ENCODE peak calls at places on chromosome 14, in six cellular contexts. One of them, this sample, is unnamed.

GRCh38 chr14:74324945-74325361 is 22.2 kb upstream of the ABCD4 start:
- DNase-seq in glutamatergic neuron: no peak
- DNase-seq in stimulated activated CD8-positive, alpha-beta memory T cell treated with anti-CD3 and anti-CD28 coated beads, Interleukin-4, amount 100 ng/mL, for 4 hours: no peak
- DNase-seq in activated CD4-positive, alpha-beta memory T cell treated with anti-CD3 and anti-CD28 coated beads, Interleukin-2, amount 10 ng/mL, durations not matched to agents 7 days and 5 days: no peak
- DNase-seq in smooth muscle cell of the brain vasculature: peak
- DNase-seq in body of pancreas: peak
- DNase-seq in this sample: no peak

GRCh38 chr14:49506650-49507049 is 79.5 kb downstream of the RPS29 start:
- DNase-seq in body of pancreas: no peak
- DNase-seq in stimulated activated CD8-positive, alpha-beta memory T cell treated with anti-CD3 and anti-CD28 coated beads, Interleukin-4, amount 100 ng/mL, for 4 hours: no peak
- DNase-seq in glutamatergic neuron: no peak
- DNase-seq in smooth muscle cell of the brain vasculature: no peak
- DNase-seq in activated CD4-positive, alpha-beta memory T cell treated with anti-CD3 and anti-CD28 coated beads, Interleukin-2, amount 10 ng/mL, durations not matched to agents 7 days and 5 days: no peak
- DNase-seq in this sample: no peak

GRCh38 chr14:54692261-54692861 is 125.4 kb downstream of the SAMD4A start:
- DNase-seq in body of pancreas: no peak
- DNase-seq in stimulated activated CD8-positive, alpha-beta memory T cell treated with anti-CD3 and anti-CD28 coated beads, Interleukin-4, amount 100 ng/mL, for 4 hours: no peak
- DNase-seq in glutamatergic neuron: no peak
- DNase-seq in smooth muscle cell of the brain vasculature: no peak
- DNase-seq in activated CD4-positive, alpha-beta memory T cell treated with anti-CD3 and anti-CD28 coated beads, Interleukin-2, amount 10 ng/mL, durations not matched to agents 7 days and 5 days: no peak
- DNase-seq in this sample: no peak

GRCh38 chr14:90883782-90884181 is 67.6 kb upstream of the TTC7B start:
- DNase-seq in smooth muscle cell of the brain vasculature: no peak
- DNase-seq in activated CD4-positive, alpha-beta memory T cell treated with anti-CD3 and anti-CD28 coated beads, Interleukin-2, amount 10 ng/mL, durations not matched to agents 7 days and 5 days: no peak
- DNase-seq in body of pancreas: no peak
- DNase-seq in stimulated activated CD8-positive, alpha-beta memory T cell treated with anti-CD3 and anti-CD28 coated beads, Interleukin-4, amount 100 ng/mL, for 4 hours: no peak
- DNase-seq in glutamatergic neuron: no peak
- DNase-seq in this sample: no peak

GRCh38 chr14:100874051-100874410 is 29.5 kb downstream of the RTL1 start:
- DNase-seq in stimulated activated CD8-positive, alpha-beta memory T cell treated with anti-CD3 and anti-CD28 coated beads, Interleukin-4, amount 100 ng/mL, for 4 hours: no peak
- DNase-seq in body of pancreas: no peak
- DNase-seq in activated CD4-positive, alpha-beta memory T cell treated with anti-CD3 and anti-CD28 coated beads, Interleukin-2, amount 10 ng/mL, durations not matched to agents 7 days and 5 days: no peak
- DNase-seq in smooth muscle cell of the brain vasculature: no peak
- DNase-seq in glutamatergic neuron: no peak
- DNase-seq in this sample: no peak

GRCh38 chr14:92728781-92729364 is 19.6 kb downstream of the LGMN start:
- DNase-seq in glutamatergic neuron: no peak
- DNase-seq in smooth muscle cell of the brain vasculature: no peak
- DNase-seq in body of pancreas: peak
- DNase-seq in stimulated activated CD8-positive, alpha-beta memory T cell treated with anti-CD3 and anti-CD28 coated beads, Interleukin-4, amount 100 ng/mL, for 4 hours: no peak
- DNase-seq in activated CD4-positive, alpha-beta memory T cell treated with anti-CD3 and anti-CD28 coated beads, Interleukin-2, amount 10 ng/mL, durations not matched to agents 7 days and 5 days: peak
- DNase-seq in this sample: peak

GRCh38 chr14:67566908-67567307 is 33.2 kb downstream of the PIGH start:
- DNase-seq in stimulated activated CD8-positive, alpha-beta memory T cell treated with anti-CD3 and anti-CD28 coated beads, Interleukin-4, amount 100 ng/mL, for 4 hours: no peak
- DNase-seq in smooth muscle cell of the brain vasculature: no peak
- DNase-seq in body of pancreas: no peak
- DNase-seq in glutamatergic neuron: no peak
- DNase-seq in activated CD4-positive, alpha-beta memory T cell treated with anti-CD3 and anti-CD28 coated beads, Interleukin-2, amount 10 ng/mL, durations not matched to agents 7 days and 5 days: no peak
- DNase-seq in this sample: peak

GRCh38 chr14:73295198-73295796 is 58.0 kb downstream of the PAPLN start:
- DNase-seq in smooth muscle cell of the brain vasculature: no peak
- DNase-seq in activated CD4-positive, alpha-beta memory T cell treated with anti-CD3 and anti-CD28 coated beads, Interleukin-2, amount 10 ng/mL, durations not matched to agents 7 days and 5 days: no peak
- DNase-seq in stimulated activated CD8-positive, alpha-beta memory T cell treated with anti-CD3 and anti-CD28 coated beads, Interleukin-4, amount 100 ng/mL, for 4 hours: no peak
- DNase-seq in glutamatergic neuron: no peak
- DNase-seq in body of pancreas: peak
- DNase-seq in this sample: no peak

GRCh38 chr14:75714993-75715392 is 53.9 kb downstream of the TTLL5 start:
- DNase-seq in glutamatergic neuron: no peak
- DNase-seq in stimulated activated CD8-positive, alpha-beta memory T cell treated with anti-CD3 and anti-CD28 coated beads, Interleukin-4, amount 100 ng/mL, for 4 hours: no peak
- DNase-seq in smooth muscle cell of the brain vasculature: no peak
- DNase-seq in body of pancreas: no peak
- DNase-seq in activated CD4-positive, alpha-beta memory T cell treated with anti-CD3 and anti-CD28 coated beads, Interleukin-2, amount 10 ng/mL, durations not matched to agents 7 days and 5 days: no peak
- DNase-seq in this sample: no peak

GRCh38 chr14:74478996-74479635 is 14.0 kb downstream of the NPC2 start:
- DNase-seq in stimulated activated CD8-positive, alpha-beta memory T cell treated with anti-CD3 and anti-CD28 coated beads, Interleukin-4, amount 100 ng/mL, for 4 hours: no peak
- DNase-seq in body of pancreas: no peak
- DNase-seq in glutamatergic neuron: no peak
- DNase-seq in smooth muscle cell of the brain vasculature: no peak
- DNase-seq in activated CD4-positive, alpha-beta memory T cell treated with anti-CD3 and anti-CD28 coated beads, Interleukin-2, amount 10 ng/mL, durations not matched to agents 7 days and 5 days: no peak
- DNase-seq in this sample: no peak

GRCh38 chr14:53391156-53391555 is 238.0 kb upstream of the DDHD1 start:
- DNase-seq in smooth muscle cell of the brain vasculature: no peak
- DNase-seq in body of pancreas: no peak
- DNase-seq in stimulated activated CD8-positive, alpha-beta memory T cell treated with anti-CD3 and anti-CD28 coated beads, Interleukin-4, amount 100 ng/mL, for 4 hours: no peak
- DNase-seq in glutamatergic neuron: no peak
- DNase-seq in activated CD4-positive, alpha-beta memory T cell treated with anti-CD3 and anti-CD28 coated beads, Interleukin-2, amount 10 ng/mL, durations not matched to agents 7 days and 5 days: no peak
- DNase-seq in this sample: no peak

GRCh38 chr14:53740570-53740969 is 216.1 kb downstream of the BMP4 start:
- DNase-seq in stimulated activated CD8-positive, alpha-beta memory T cell treated with anti-CD3 and anti-CD28 coated beads, Interleukin-4, amount 100 ng/mL, for 4 hours: no peak
- DNase-seq in glutamatergic neuron: no peak
- DNase-seq in activated CD4-positive, alpha-beta memory T cell treated with anti-CD3 and anti-CD28 coated beads, Interleukin-2, amount 10 ng/mL, durations not matched to agents 7 days and 5 days: no peak
- DNase-seq in body of pancreas: no peak
- DNase-seq in smooth muscle cell of the brain vasculature: no peak
- DNase-seq in this sample: no peak

GRCh38 chr14:24441904-24442239 is 704 bp downstream of the SDR39U1 start:
- DNase-seq in stimulated activated CD8-positive, alpha-beta memory T cell treated with anti-CD3 and anti-CD28 coated beads, Interleukin-4, amount 100 ng/mL, for 4 hours: no peak
- DNase-seq in activated CD4-positive, alpha-beta memory T cell treated with anti-CD3 and anti-CD28 coated beads, Interleukin-2, amount 10 ng/mL, durations not matched to agents 7 days and 5 days: no peak
- DNase-seq in smooth muscle cell of the brain vasculature: no peak
- DNase-seq in body of pancreas: no peak
- DNase-seq in glutamatergic neuron: no peak
- DNase-seq in this sample: no peak

GRCh38 chr14:92971601-92972180 is 48.7 kb downstream of the CHGA start:
- DNase-seq in body of pancreas: no peak
- DNase-seq in activated CD4-positive, alpha-beta memory T cell treated with anti-CD3 and anti-CD28 coated beads, Interleukin-2, amount 10 ng/mL, durations not matched to agents 7 days and 5 days: no peak
- DNase-seq in glutamatergic neuron: no peak
- DNase-seq in stimulated activated CD8-positive, alpha-beta memory T cell treated with anti-CD3 and anti-CD28 coated beads, Interleukin-4, amount 100 ng/mL, for 4 hours: no peak
- DNase-seq in smooth muscle cell of the brain vasculature: no peak
- DNase-seq in this sample: no peak

GRCh38 chr14:92991536-92991935 is 68.6 kb downstream of the CHGA start:
- DNase-seq in stimulated activated CD8-positive, alpha-beta memory T cell treated with anti-CD3 and anti-CD28 coated beads, Interleukin-4, amount 100 ng/mL, for 4 hours: no peak
- DNase-seq in smooth muscle cell of the brain vasculature: no peak
- DNase-seq in body of pancreas: no peak
- DNase-seq in activated CD4-positive, alpha-beta memory T cell treated with anti-CD3 and anti-CD28 coated beads, Interleukin-2, amount 10 ng/mL, durations not matched to agents 7 days and 5 days: no peak
- DNase-seq in glutamatergic neuron: no peak
- DNase-seq in this sample: no peak

GRCh38 chr14:56794557-56795283 is 15.6 kb downstream of the OTX2 start:
- DNase-seq in activated CD4-positive, alpha-beta memory T cell treated with anti-CD3 and anti-CD28 coated beads, Interleukin-2, amount 10 ng/mL, durations not matched to agents 7 days and 5 days: no peak
- DNase-seq in body of pancreas: no peak
- DNase-seq in glutamatergic neuron: peak
- DNase-seq in stimulated activated CD8-positive, alpha-beta memory T cell treated with anti-CD3 and anti-CD28 coated beads, Interleukin-4, amount 100 ng/mL, for 4 hours: no peak
- DNase-seq in smooth muscle cell of the brain vasculature: no peak
- DNase-seq in this sample: peak

GRCh38 chr14:100871234-100872186 is 32.0 kb downstream of the RTL1 start:
- DNase-seq in smooth muscle cell of the brain vasculature: no peak
- DNase-seq in activated CD4-positive, alpha-beta memory T cell treated with anti-CD3 and anti-CD28 coated beads, Interleukin-2, amount 10 ng/mL, durations not matched to agents 7 days and 5 days: no peak
- DNase-seq in body of pancreas: no peak
- DNase-seq in glutamatergic neuron: peak
- DNase-seq in stimulated activated CD8-positive, alpha-beta memory T cell treated with anti-CD3 and anti-CD28 coated beads, Interleukin-4, amount 100 ng/mL, for 4 hours: no peak
- DNase-seq in this sample: no peak